ENCODE peak calls at places on chromosomes 3 and 15, in seven cellular contexts. One of them, this sample, is unnamed.

GRCh38 chr3:102179321-102180290 is 255.2 kb upstream of the ZPLD1 start:
- DNase-seq in lower leg skin: no peak
- DNase-seq in activated CD4-positive, CD25-positive, alpha-beta regulatory T cell: no peak
- DNase-seq in chondrocyte: no peak
- DNase-seq in stimulated activated effector memory CD8-positive, alpha-beta T cell treated with anti-CD3 and anti-CD28 coated beads, Interleukin-12 subunit alpha, Interleukin-12 subunit beta, amount 100 ng/mL, for 72 hours: no peak
- DNase-seq in spleen: no peak
- DNase-seq in stimulated activated CD4-positive, alpha-beta T cell treated with anti-CD3 and anti-CD28 coated beads, Interleukin-2, amount 100 ng/mL, for 24 hours: no peak
- DNase-seq in this sample: no peak

GRCh38 chr15:71485094-71485693 is 325.2 kb upstream of the NR2E3 start:
- DNase-seq in chondrocyte: no peak
- DNase-seq in lower leg skin: no peak
- DNase-seq in stimulated activated CD4-positive, alpha-beta T cell treated with anti-CD3 and anti-CD28 coated beads, Interleukin-2, amount 100 ng/mL, for 24 hours: no peak
- DNase-seq in stimulated activated effector memory CD8-positive, alpha-beta T cell treated with anti-CD3 and anti-CD28 coated beads, Interleukin-12 subunit alpha, Interleukin-12 subunit beta, amount 100 ng/mL, for 72 hours: no peak
- DNase-seq in activated CD4-positive, CD25-positive, alpha-beta regulatory T cell: no peak
- DNase-seq in spleen: no peak
- DNase-seq in this sample: no peak

GRCh38 chr15:66743703-66744536 is 41.9 kb downstream of the SMAD6 start:
- DNase-seq in stimulated activated effector memory CD8-positive, alpha-beta T cell treated with anti-CD3 and anti-CD28 coated beads, Interleukin-12 subunit alpha, Interleukin-12 subunit beta, amount 100 ng/mL, for 72 hours: no peak
- DNase-seq in spleen: no peak
- DNase-seq in activated CD4-positive, CD25-positive, alpha-beta regulatory T cell: no peak
- DNase-seq in stimulated activated CD4-positive, alpha-beta T cell treated with anti-CD3 and anti-CD28 coated beads, Interleukin-2, amount 100 ng/mL, for 24 hours: no peak
- DNase-seq in chondrocyte: peak
- DNase-seq in lower leg skin: no peak
- DNase-seq in this sample: no peak

GRCh38 chr3:20320489-20320888 is 134.5 kb upstream of the SGO1 start:
- DNase-seq in spleen: no peak
- DNase-seq in lower leg skin: no peak
- DNase-seq in stimulated activated effector memory CD8-positive, alpha-beta T cell treated with anti-CD3 and anti-CD28 coated beads, Interleukin-12 subunit alpha, Interleukin-12 subunit beta, amount 100 ng/mL, for 72 hours: no peak
- DNase-seq in chondrocyte: no peak
- DNase-seq in stimulated activated CD4-positive, alpha-beta T cell treated with anti-CD3 and anti-CD28 coated beads, Interleukin-2, amount 100 ng/mL, for 24 hours: no peak
- DNase-seq in activated CD4-positive, CD25-positive, alpha-beta regulatory T cell: no peak
- DNase-seq in this sample: no peak

GRCh38 chr3:98846101-98846500 is 55.4 kb downstream of the DCBLD2 start:
- DNase-seq in activated CD4-positive, CD25-positive, alpha-beta regulatory T cell: no peak
- DNase-seq in lower leg skin: no peak
- DNase-seq in stimulated activated effector memory CD8-positive, alpha-beta T cell treated with anti-CD3 and anti-CD28 coated beads, Interleukin-12 subunit alpha, Interleukin-12 subunit beta, amount 100 ng/mL, for 72 hours: no peak
- DNase-seq in chondrocyte: no peak
- DNase-seq in stimulated activated CD4-positive, alpha-beta T cell treated with anti-CD3 and anti-CD28 coated beads, Interleukin-2, amount 100 ng/mL, for 24 hours: no peak
- DNase-seq in spleen: no peak
- DNase-seq in this sample: no peak

GRCh38 chr15:83108266-83109219 is 1.1 kb downstream of the TM6SF1 start:
- DNase-seq in stimulated activated effector memory CD8-positive, alpha-beta T cell treated with anti-CD3 and anti-CD28 coated beads, Interleukin-12 subunit alpha, Interleukin-12 subunit beta, amount 100 ng/mL, for 72 hours: peak
- DNase-seq in stimulated activated CD4-positive, alpha-beta T cell treated with anti-CD3 and anti-CD28 coated beads, Interleukin-2, amount 100 ng/mL, for 24 hours: no peak
- DNase-seq in chondrocyte: no peak
- DNase-seq in activated CD4-positive, CD25-positive, alpha-beta regulatory T cell: no peak
- DNase-seq in lower leg skin: peak
- DNase-seq in spleen: peak
- DNase-seq in this sample: peak

GRCh38 chr3:15331606-15332404 is 581 bp downstream of the SH3BP5 start:
- DNase-seq in stimulated activated effector memory CD8-positive, alpha-beta T cell treated with anti-CD3 and anti-CD28 coated beads, Interleukin-12 subunit alpha, Interleukin-12 subunit beta, amount 100 ng/mL, for 72 hours: peak
- DNase-seq in activated CD4-positive, CD25-positive, alpha-beta regulatory T cell: no peak
- DNase-seq in stimulated activated CD4-positive, alpha-beta T cell treated with anti-CD3 and anti-CD28 coated beads, Interleukin-2, amount 100 ng/mL, for 24 hours: peak
- DNase-seq in lower leg skin: peak
- DNase-seq in chondrocyte: no peak
- DNase-seq in spleen: peak
- DNase-seq in this sample: no peak

GRCh38 chr15:52183562-52184173 is 7.5 kb downstream of the GNB5 start:
- DNase-seq in activated CD4-positive, CD25-positive, alpha-beta regulatory T cell: no peak
- DNase-seq in chondrocyte: no peak
- DNase-seq in lower leg skin: peak
- DNase-seq in stimulated activated effector memory CD8-positive, alpha-beta T cell treated with anti-CD3 and anti-CD28 coated beads, Interleukin-12 subunit alpha, Interleukin-12 subunit beta, amount 100 ng/mL, for 72 hours: no peak
- DNase-seq in stimulated activated CD4-positive, alpha-beta T cell treated with anti-CD3 and anti-CD28 coated beads, Interleukin-2, amount 100 ng/mL, for 24 hours: peak
- DNase-seq in spleen: no peak
- DNase-seq in this sample: no peak

GRCh38 chr3:167450195-167450594 is 23.6 kb downstream of the SERPINI2 start:
- DNase-seq in spleen: no peak
- DNase-seq in stimulated activated CD4-positive, alpha-beta T cell treated with anti-CD3 and anti-CD28 coated beads, Interleukin-2, amount 100 ng/mL, for 24 hours: no peak
- DNase-seq in chondrocyte: no peak
- DNase-seq in stimulated activated effector memory CD8-positive, alpha-beta T cell treated with anti-CD3 and anti-CD28 coated beads, Interleukin-12 subunit alpha, Interleukin-12 subunit beta, amount 100 ng/mL, for 72 hours: no peak
- DNase-seq in lower leg skin: no peak
- DNase-seq in activated CD4-positive, CD25-positive, alpha-beta regulatory T cell: no peak
- DNase-seq in this sample: no peak

GRCh38 chr3:53495518-53496501 is 1.4 kb downstream of the CACNA1D start:
- DNase-seq in activated CD4-positive, CD25-positive, alpha-beta regulatory T cell: no peak
- DNase-seq in lower leg skin: no peak
- DNase-seq in chondrocyte: no peak
- DNase-seq in stimulated activated CD4-positive, alpha-beta T cell treated with anti-CD3 and anti-CD28 coated beads, Interleukin-2, amount 100 ng/mL, for 24 hours: no peak
- DNase-seq in stimulated activated effector memory CD8-positive, alpha-beta T cell treated with anti-CD3 and anti-CD28 coated beads, Interleukin-12 subunit alpha, Interleukin-12 subunit beta, amount 100 ng/mL, for 72 hours: no peak
- DNase-seq in spleen: no peak
- DNase-seq in this sample: no peak

GRCh38 chr15:39629376-39629775 is 48.5 kb downstream of the THBS1 start:
- DNase-seq in spleen: no peak
- DNase-seq in stimulated activated CD4-positive, alpha-beta T cell treated with anti-CD3 and anti-CD28 coated beads, Interleukin-2, amount 100 ng/mL, for 24 hours: peak
- DNase-seq in stimulated activated effector memory CD8-positive, alpha-beta T cell treated with anti-CD3 and anti-CD28 coated beads, Interleukin-12 subunit alpha, Interleukin-12 subunit beta, amount 100 ng/mL, for 72 hours: peak
- DNase-seq in chondrocyte: no peak
- DNase-seq in lower leg skin: no peak
- DNase-seq in activated CD4-positive, CD25-positive, alpha-beta regulatory T cell: no peak
- DNase-seq in this sample: no peak

GRCh38 chr3:141401095-141401494 is 32.8 kb downstream of the ZBTB38 start:
- DNase-seq in stimulated activated CD4-positive, alpha-beta T cell treated with anti-CD3 and anti-CD28 coated beads, Interleukin-2, amount 100 ng/mL, for 24 hours: no peak
- DNase-seq in stimulated activated effector memory CD8-positive, alpha-beta T cell treated with anti-CD3 and anti-CD28 coated beads, Interleukin-12 subunit alpha, Interleukin-12 subunit beta, amount 100 ng/mL, for 72 hours: no peak
- DNase-seq in chondrocyte: no peak
- DNase-seq in lower leg skin: no peak
- DNase-seq in spleen: no peak
- DNase-seq in activated CD4-positive, CD25-positive, alpha-beta regulatory T cell: no peak
- DNase-seq in this sample: no peak

GRCh38 chr3:24157106-24157505 is 212.0 kb downstream of the NR1D2 start:
- DNase-seq in stimulated activated CD4-positive, alpha-beta T cell treated with anti-CD3 and anti-CD28 coated beads, Interleukin-2, amount 100 ng/mL, for 24 hours: no peak
- DNase-seq in chondrocyte: no peak
- DNase-seq in spleen: no peak
- DNase-seq in lower leg skin: no peak
- DNase-seq in stimulated activated effector memory CD8-positive, alpha-beta T cell treated with anti-CD3 and anti-CD28 coated beads, Interleukin-12 subunit alpha, Interleukin-12 subunit beta, amount 100 ng/mL, for 72 hours: no peak
- DNase-seq in activated CD4-positive, CD25-positive, alpha-beta regulatory T cell: no peak
- DNase-seq in this sample: no peak

GRCh38 chr3:194489736-194490612 is 3.2 kb upstream of the ATP13A3 start:
- DNase-seq in chondrocyte: no peak
- DNase-seq in lower leg skin: no peak
- DNase-seq in activated CD4-positive, CD25-positive, alpha-beta regulatory T cell: no peak
- DNase-seq in stimulated activated effector memory CD8-positive, alpha-beta T cell treated with anti-CD3 and anti-CD28 coated beads, Interleukin-12 subunit alpha, Interleukin-12 subunit beta, amount 100 ng/mL, for 72 hours: no peak
- DNase-seq in spleen: no peak
- DNase-seq in stimulated activated CD4-positive, alpha-beta T cell treated with anti-CD3 and anti-CD28 coated beads, Interleukin-2, amount 100 ng/mL, for 24 hours: peak
- DNase-seq in this sample: no peak

GRCh38 chr3:102307442-102307841 is 127.4 kb upstream of the ZPLD1 start:
- DNase-seq in activated CD4-positive, CD25-positive, alpha-beta regulatory T cell: no peak
- DNase-seq in stimulated activated CD4-positive, alpha-beta T cell treated with anti-CD3 and anti-CD28 coated beads, Interleukin-2, amount 100 ng/mL, for 24 hours: no peak
- DNase-seq in lower leg skin: no peak
- DNase-seq in stimulated activated effector memory CD8-positive, alpha-beta T cell treated with anti-CD3 and anti-CD28 coated beads, Interleukin-12 subunit alpha, Interleukin-12 subunit beta, amount 100 ng/mL, for 72 hours: no peak
- DNase-seq in chondrocyte: no peak
- DNase-seq in spleen: no peak
- DNase-seq in this sample: no peak

GRCh38 chr3:146503459-146504202 is 34.3 kb upstream of the PLSCR2 start:
- DNase-seq in activated CD4-positive, CD25-positive, alpha-beta regulatory T cell: no peak
- DNase-seq in spleen: no peak
- DNase-seq in lower leg skin: no peak
- DNase-seq in chondrocyte: no peak
- DNase-seq in stimulated activated effector memory CD8-positive, alpha-beta T cell treated with anti-CD3 and anti-CD28 coated beads, Interleukin-12 subunit alpha, Interleukin-12 subunit beta, amount 100 ng/mL, for 72 hours: peak
- DNase-seq in stimulated activated CD4-positive, alpha-beta T cell treated with anti-CD3 and anti-CD28 coated beads, Interleukin-2, amount 100 ng/mL, for 24 hours: no peak
- DNase-seq in this sample: peak

GRCh38 chr3:184474907-184475306 is 86.7 kb upstream of the EPHB3 start:
- DNase-seq in stimulated activated effector memory CD8-positive, alpha-beta T cell treated with anti-CD3 and anti-CD28 coated beads, Interleukin-12 subunit alpha, Interleukin-12 subunit beta, amount 100 ng/mL, for 72 hours: no peak
- DNase-seq in chondrocyte: no peak
- DNase-seq in lower leg skin: peak
- DNase-seq in stimulated activated CD4-positive, alpha-beta T cell treated with anti-CD3 and anti-CD28 coated beads, Interleukin-2, amount 100 ng/mL, for 24 hours: no peak
- DNase-seq in spleen: no peak
- DNase-seq in activated CD4-positive, CD25-positive, alpha-beta regulatory T cell: no peak
- DNase-seq in this sample: no peak

GRCh38 chr15:73982251-73982962 is 9.7 kb downstream of the STOML1 start:
- DNase-seq in stimulated activated CD4-positive, alpha-beta T cell treated with anti-CD3 and anti-CD28 coated beads, Interleukin-2, amount 100 ng/mL, for 24 hours: no peak
- DNase-seq in spleen: peak
- DNase-seq in lower leg skin: peak
- DNase-seq in activated CD4-positive, CD25-positive, alpha-beta regulatory T cell: no peak
- DNase-seq in chondrocyte: no peak
- DNase-seq in stimulated activated effector memory CD8-positive, alpha-beta T cell treated with anti-CD3 and anti-CD28 coated beads, Interleukin-12 subunit alpha, Interleukin-12 subunit beta, amount 100 ng/mL, for 72 hours: no peak
- DNase-seq in this sample: no peak

GRCh38 chr3:133136114-133137041 is 98.2 kb downstream of the TMEM108 start:
- DNase-seq in lower leg skin: no peak
- DNase-seq in stimulated activated CD4-positive, alpha-beta T cell treated with anti-CD3 and anti-CD28 coated beads, Interleukin-2, amount 100 ng/mL, for 24 hours: no peak
- DNase-seq in chondrocyte: no peak
- DNase-seq in stimulated activated effector memory CD8-positive, alpha-beta T cell treated with anti-CD3 and anti-CD28 coated beads, Interleukin-12 subunit alpha, Interleukin-12 subunit beta, amount 100 ng/mL, for 72 hours: no peak
- DNase-seq in spleen: no peak
- DNase-seq in activated CD4-positive, CD25-positive, alpha-beta regulatory T cell: no peak
- DNase-seq in this sample: peak

GRCh38 chr3:45908761-45909160 is 22.4 kb downstream of the CCR9 start:
- DNase-seq in spleen: no peak
- DNase-seq in chondrocyte: no peak
- DNase-seq in activated CD4-positive, CD25-positive, alpha-beta regulatory T cell: no peak
- DNase-seq in stimulated activated CD4-positive, alpha-beta T cell treated with anti-CD3 and anti-CD28 coated beads, Interleukin-2, amount 100 ng/mL, for 24 hours: no peak
- DNase-seq in stimulated activated effector memory CD8-positive, alpha-beta T cell treated with anti-CD3 and anti-CD28 coated beads, Interleukin-12 subunit alpha, Interleukin-12 subunit beta, amount 100 ng/mL, for 72 hours: no peak
- DNase-seq in lower leg skin: peak
- DNase-seq in this sample: no peak

GRCh38 chr3:79018671-79019136 is 749.1 kb downstream of the ROBO1 start:
- DNase-seq in spleen: peak
- DNase-seq in stimulated activated effector memory CD8-positive, alpha-beta T cell treated with anti-CD3 and anti-CD28 coated beads, Interleukin-12 subunit alpha, Interleukin-12 subunit beta, amount 100 ng/mL, for 72 hours: no peak
- DNase-seq in stimulated activated CD4-positive, alpha-beta T cell treated with anti-CD3 and anti-CD28 coated beads, Interleukin-2, amount 100 ng/mL, for 24 hours: no peak
- DNase-seq in activated CD4-positive, CD25-positive, alpha-beta regulatory T cell: no peak
- DNase-seq in lower leg skin: peak
- DNase-seq in chondrocyte: peak
- DNase-seq in this sample: no peak

GRCh38 chr3:196159952-196160804 is 51.0 kb downstream of the ZDHHC19 start:
- DNase-seq in lower leg skin: no peak
- DNase-seq in stimulated activated effector memory CD8-positive, alpha-beta T cell treated with anti-CD3 and anti-CD28 coated beads, Interleukin-12 subunit alpha, Interleukin-12 subunit beta, amount 100 ng/mL, for 72 hours: no peak
- DNase-seq in chondrocyte: peak
- DNase-seq in activated CD4-positive, CD25-positive, alpha-beta regulatory T cell: no peak
- DNase-seq in stimulated activated CD4-positive, alpha-beta T cell treated with anti-CD3 and anti-CD28 coated beads, Interleukin-2, amount 100 ng/mL, for 24 hours: no peak
- DNase-seq in spleen: peak
- DNase-seq in this sample: peak

GRCh38 chr3:186825294-186825821 is 17.2 kb upstream of the ADIPOQ start:
- DNase-seq in lower leg skin: peak
- DNase-seq in activated CD4-positive, CD25-positive, alpha-beta regulatory T cell: no peak
- DNase-seq in stimulated activated CD4-positive, alpha-beta T cell treated with anti-CD3 and anti-CD28 coated beads, Interleukin-2, amount 100 ng/mL, for 24 hours: peak
- DNase-seq in spleen: peak
- DNase-seq in stimulated activated effector memory CD8-positive, alpha-beta T cell treated with anti-CD3 and anti-CD28 coated beads, Interleukin-12 subunit alpha, Interleukin-12 subunit beta, amount 100 ng/mL, for 72 hours: peak
- DNase-seq in chondrocyte: peak
- DNase-seq in this sample: no peak

GRCh38 chr15:99999282-100000070 is 266.2 kb upstream of the LYSMD4 start:
- DNase-seq in stimulated activated effector memory CD8-positive, alpha-beta T cell treated with anti-CD3 and anti-CD28 coated beads, Interleukin-12 subunit alpha, Interleukin-12 subunit beta, amount 100 ng/mL, for 72 hours: no peak
- DNase-seq in lower leg skin: peak
- DNase-seq in spleen: peak
- DNase-seq in chondrocyte: peak
- DNase-seq in activated CD4-positive, CD25-positive, alpha-beta regulatory T cell: no peak
- DNase-seq in stimulated activated CD4-positive, alpha-beta T cell treated with anti-CD3 and anti-CD28 coated beads, Interleukin-2, amount 100 ng/mL, for 24 hours: no peak
- DNase-seq in this sample: no peak